ENCODE peak calls at places on chromosomes 16 and 17, in four cellular contexts. One of them, this sample, is unnamed.

GRCh38 chr16:10867199-10867598 is 9.8 kb upstream of the CIITA start:
- DNase-seq in neuronal stem cell: no peak
- DNase-seq in mesenchymal stem cell: no peak
- DNase-seq in IMR-90: no peak
- DNase-seq in this sample: no peak

GRCh38 chr16:87728026-87728425 is 37.8 kb downstream of the KLHDC4 start:
- DNase-seq in neuronal stem cell: no peak
- DNase-seq in mesenchymal stem cell: peak
- DNase-seq in IMR-90: peak
- DNase-seq in this sample: no peak

GRCh38 chr17:18005496-18005895 is 32.8 kb downstream of the DRC3 start:
- DNase-seq in neuronal stem cell: no peak
- DNase-seq in mesenchymal stem cell: no peak
- DNase-seq in IMR-90: no peak
- DNase-seq in this sample: no peak

GRCh38 chr16:2438121-2438520 is 8.9 kb downstream of the CCNF start:
- DNase-seq in neuronal stem cell: no peak
- DNase-seq in mesenchymal stem cell: no peak
- DNase-seq in IMR-90: no peak
- DNase-seq in this sample: no peak

GRCh38 chr17:3796110-3796821 is 4.7 kb downstream of the ITGAE start:
- DNase-seq in neuronal stem cell: no peak
- DNase-seq in mesenchymal stem cell: no peak
- DNase-seq in IMR-90: no peak
- DNase-seq in this sample: no peak

GRCh38 chr17:76704799-76705198 is 6.0 kb downstream of the MXRA7 start:
- DNase-seq in neuronal stem cell: no peak
- DNase-seq in mesenchymal stem cell: no peak
- DNase-seq in IMR-90: no peak
- DNase-seq in this sample: no peak

GRCh38 chr16:86979984-86980553 is 337.1 kb downstream of the C16orf95 start:
- DNase-seq in neuronal stem cell: no peak
- DNase-seq in mesenchymal stem cell: no peak
- DNase-seq in IMR-90: no peak
- DNase-seq in this sample: no peak

GRCh38 chr17:56754523-56755208 is 79.1 kb downstream of the C17orf67 start:
- DNase-seq in neuronal stem cell: no peak
- DNase-seq in mesenchymal stem cell: peak
- DNase-seq in IMR-90: peak
- DNase-seq in this sample: no peak

GRCh38 chr17:9811086-9811485 is 10.8 kb downstream of the GSG1L2 start:
- DNase-seq in neuronal stem cell: no peak
- DNase-seq in mesenchymal stem cell: no peak
- DNase-seq in IMR-90: no peak
- DNase-seq in this sample: no peak

GRCh38 chr16:23597003-23597756 is 1.1 kb upstream of the NDUFAB1 start:
- DNase-seq in neuronal stem cell: no peak
- DNase-seq in mesenchymal stem cell: no peak
- DNase-seq in IMR-90: no peak
- DNase-seq in this sample: peak

DNA sequence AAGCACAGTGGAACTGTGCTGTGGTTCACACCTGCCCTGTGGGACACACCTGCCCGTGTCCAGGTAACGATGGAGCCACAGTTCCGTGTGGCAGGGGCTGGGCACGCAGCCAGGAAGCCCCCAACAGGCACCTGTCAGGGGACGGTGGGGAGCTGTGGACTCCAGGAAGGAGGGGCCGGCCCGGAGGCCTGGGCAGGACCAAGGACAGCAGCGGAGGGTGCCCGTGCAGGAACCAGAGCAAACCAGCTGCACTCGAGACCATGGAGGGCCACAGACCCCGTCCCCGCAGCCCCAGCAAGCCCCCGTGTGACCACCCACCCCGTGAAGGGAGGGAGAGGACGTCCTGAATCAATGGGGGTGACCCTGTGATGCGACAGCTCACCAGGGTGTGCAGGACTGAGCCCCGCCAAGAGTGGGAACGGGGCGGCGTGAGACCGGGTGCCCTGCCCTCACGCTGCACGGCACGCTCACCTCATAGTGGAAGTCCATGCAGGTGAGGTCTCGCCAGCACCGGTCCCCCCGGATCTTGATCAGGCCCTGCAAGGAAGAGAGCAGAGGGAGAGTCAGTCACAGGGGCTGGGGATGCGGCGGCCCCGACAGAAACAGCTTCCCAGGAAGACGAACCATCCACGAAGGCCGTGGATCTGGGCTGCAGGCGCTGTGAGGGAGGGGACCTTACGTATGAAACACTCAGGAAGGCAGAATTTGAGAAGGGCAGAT is 78.1 kb downstream of the LMF1 start:
- DNase-seq in neuronal stem cell: no peak
- DNase-seq in mesenchymal stem cell: no peak
- DNase-seq in IMR-90: no peak
- DNase-seq in this sample: no peak
- H3K4me3 ChIP-seq in neuronal stem cell: no peak
- H3K4me3 ChIP-seq in mesenchymal stem cell: no peak
- H3K4me3 ChIP-seq in IMR-90: no peak
- H3K4me3 ChIP-seq in this sample: no peak

GRCh38 chr16:50463581-50464324 is 84.4 kb upstream of the NKD1 start:
- DNase-seq in neuronal stem cell: no peak
- DNase-seq in mesenchymal stem cell: no peak
- DNase-seq in IMR-90: no peak
- DNase-seq in this sample: peak

GRCh38 chr16:50467943-50468748 is 80.0 kb upstream of the NKD1 start:
- DNase-seq in neuronal stem cell: peak
- DNase-seq in mesenchymal stem cell: no peak
- DNase-seq in IMR-90: no peak
- DNase-seq in this sample: peak

GRCh38 chr16:50467559-50467942 is 80.6 kb upstream of the NKD1 start:
- DNase-seq in neuronal stem cell: no peak
- DNase-seq in mesenchymal stem cell: no peak
- DNase-seq in IMR-90: no peak
- DNase-seq in this sample: no peak

GRCh38 chr16:50464325-50465290 is 83.6 kb upstream of the NKD1 start:
- DNase-seq in neuronal stem cell: no peak
- DNase-seq in mesenchymal stem cell: no peak
- DNase-seq in IMR-90: no peak
- DNase-seq in this sample: peak

DNA sequence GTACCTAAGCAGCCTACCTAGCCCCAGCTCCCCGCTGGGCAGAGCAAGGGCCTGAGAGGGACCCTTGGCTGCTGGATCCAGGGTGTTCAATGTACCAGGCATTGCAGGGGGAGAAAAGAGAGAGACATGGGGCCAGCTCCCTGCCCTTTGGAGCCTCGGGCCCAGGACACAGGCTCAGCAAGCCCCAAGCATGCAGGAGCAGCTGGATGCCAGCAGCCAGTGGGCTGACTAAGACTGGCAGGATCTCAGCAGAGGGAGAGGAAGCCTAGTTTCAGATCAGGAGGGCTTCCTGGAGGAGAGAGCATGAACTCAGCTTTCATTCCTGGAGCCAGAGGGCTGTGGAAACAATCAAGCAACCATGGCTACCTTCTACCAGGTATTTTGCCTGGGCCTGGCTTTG is 82.0 kb upstream of the NKD1 start:
- DNase-seq in neuronal stem cell: no peak
- DNase-seq in mesenchymal stem cell: no peak
- DNase-seq in IMR-90: no peak
- DNase-seq in this sample: no peak
- H3K14ac ChIP-seq in neuronal stem cell: no peak
- H3K14ac ChIP-seq in mesenchymal stem cell: no peak
- H3K14ac ChIP-seq in IMR-90: no peak
- H3K14ac ChIP-seq in this sample: no peak

GRCh38 chr16:47849736-47850135 is 306.1 kb downstream of the ABCC12 start:
- DNase-seq in neuronal stem cell: no peak
- DNase-seq in mesenchymal stem cell: no peak
- DNase-seq in IMR-90: no peak
- DNase-seq in this sample: no peak
- H3K4me3 ChIP-seq in neuronal stem cell: no peak
- H3K4me3 ChIP-seq in mesenchymal stem cell: no peak
- H3K4me3 ChIP-seq in IMR-90: no peak
- H3K4me3 ChIP-seq in this sample: no peak

GRCh38 chr16:30570621-30571443 is 682 bp downstream of the ZNF688 start:
- DNase-seq in neuronal stem cell: peak
- DNase-seq in mesenchymal stem cell: peak
- DNase-seq in IMR-90: peak
- DNase-seq in this sample: no peak
- H3K14ac ChIP-seq in neuronal stem cell: peak
- H3K14ac ChIP-seq in mesenchymal stem cell: no peak
- H3K14ac ChIP-seq in IMR-90: peak
- H3K14ac ChIP-seq in this sample: no peak

GRCh38 chr17:53607475-53607874 is 215.3 kb upstream of the KIF2B start:
- DNase-seq in neuronal stem cell: no peak
- DNase-seq in mesenchymal stem cell: no peak
- DNase-seq in IMR-90: no peak
- DNase-seq in this sample: peak
- H3K4me3 ChIP-seq in neuronal stem cell: no peak
- H3K4me3 ChIP-seq in mesenchymal stem cell: no peak
- H3K4me3 ChIP-seq in IMR-90: no peak
- H3K4me3 ChIP-seq in this sample: no peak

GRCh38 chr16:81716478-81717210 is 62.4 kb upstream of the PLCG2 start:
- DNase-seq in neuronal stem cell: no peak
- DNase-seq in mesenchymal stem cell: no peak
- DNase-seq in IMR-90: no peak
- DNase-seq in this sample: no peak

GRCh38 chr16:81719993-81720392 is 59.1 kb upstream of the PLCG2 start:
- DNase-seq in neuronal stem cell: no peak
- DNase-seq in mesenchymal stem cell: no peak
- DNase-seq in IMR-90: no peak
- DNase-seq in this sample: no peak

GRCh38 chr16:81715358-81716196 is 63.5 kb upstream of the PLCG2 start:
- DNase-seq in neuronal stem cell: no peak
- DNase-seq in mesenchymal stem cell: no peak
- DNase-seq in IMR-90: no peak
- DNase-seq in this sample: no peak

GRCh38 chr16:81718637-81719036 is 60.5 kb upstream of the PLCG2 start:
- DNase-seq in neuronal stem cell: no peak
- DNase-seq in mesenchymal stem cell: no peak
- DNase-seq in IMR-90: no peak
- DNase-seq in this sample: no peak

GRCh38 chr16:81717662-81718189 is 61.4 kb upstream of the PLCG2 start:
- DNase-seq in neuronal stem cell: no peak
- DNase-seq in mesenchymal stem cell: no peak
- DNase-seq in IMR-90: no peak
- DNase-seq in this sample: no peak
- H3K14ac ChIP-seq in neuronal stem cell: no peak
- H3K14ac ChIP-seq in mesenchymal stem cell: no peak
- H3K14ac ChIP-seq in IMR-90: no peak
- H3K14ac ChIP-seq in this sample: no peak

DNA sequence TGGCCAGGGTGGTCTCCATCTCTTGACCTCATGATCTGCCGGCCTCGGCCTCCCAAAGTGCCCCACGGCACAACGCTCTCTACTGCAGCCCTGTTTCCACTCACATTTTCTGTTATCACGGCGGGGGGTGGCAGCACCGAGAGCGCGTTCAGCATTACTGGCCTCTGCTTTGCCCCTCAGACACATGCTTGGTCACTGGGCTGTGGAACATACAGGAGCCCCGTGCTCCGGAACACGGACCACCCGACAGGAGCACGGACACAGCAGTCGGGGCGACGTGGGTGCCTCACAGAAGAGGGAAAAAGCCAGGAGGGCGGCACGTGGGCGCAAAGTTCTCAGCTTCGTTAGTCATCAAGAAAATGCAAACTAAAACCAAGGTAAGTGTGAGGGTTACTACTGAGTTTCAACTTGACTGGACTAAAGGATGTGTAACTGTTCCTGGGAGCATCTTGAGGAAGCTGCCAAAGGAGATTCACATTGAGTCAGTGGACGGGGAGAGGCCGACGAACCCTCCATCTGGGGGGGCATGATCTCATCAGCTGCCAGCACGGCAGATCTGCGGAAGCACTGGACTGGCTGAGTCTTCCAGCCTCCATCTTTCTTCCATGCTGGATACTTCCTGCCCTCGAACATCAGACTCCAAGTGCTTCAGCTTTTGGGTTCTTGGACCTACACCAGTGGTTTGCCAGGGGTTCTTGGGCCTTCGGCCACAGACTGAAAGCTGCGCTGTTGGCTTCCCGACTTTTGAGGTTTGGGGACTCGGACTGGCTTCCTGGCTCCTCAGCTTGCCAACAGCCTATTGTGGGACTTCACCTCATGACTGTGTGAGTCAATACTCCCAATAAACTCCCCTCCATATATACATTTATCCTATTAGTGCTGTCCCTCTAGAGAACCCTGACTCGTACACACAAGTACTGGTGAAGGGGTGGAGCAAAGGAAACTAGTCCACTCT is 106.8 kb downstream of the ZNF778 start:
- DNase-seq in neuronal stem cell: no peak
- DNase-seq in mesenchymal stem cell: peak
- DNase-seq in IMR-90: peak
- DNase-seq in this sample: no peak
- H3K4me3 ChIP-seq in neuronal stem cell: no peak
- H3K4me3 ChIP-seq in mesenchymal stem cell: peak
- H3K4me3 ChIP-seq in IMR-90: no peak
- H3K4me3 ChIP-seq in this sample: no peak

GRCh38 chr17:42016952-42017865 is at the start of gene DNAJC7:
- DNase-seq in neuronal stem cell: peak
- DNase-seq in mesenchymal stem cell: peak
- DNase-seq in IMR-90: peak
- DNase-seq in this sample: peak
- H3K14ac ChIP-seq in neuronal stem cell: peak
- H3K14ac ChIP-seq in mesenchymal stem cell: no peak
- H3K14ac ChIP-seq in IMR-90: peak
- H3K14ac ChIP-seq in this sample: no peak